ENCODE peak calls at places on chromosome 14, in five cellular contexts. G, M, W, A and D are unnamed samples.

GRCh38 chr14:101991336-101991735 is 27.0 kb downstream of the DYNC1H1 start:
- DNase-seq in G (no peak), M (peak), W (no peak), A (no peak), D (no peak)

GRCh38 chr14:87097021-87097420 is 896.0 kb downstream of the GALC start:
- DNase-seq in G (peak), M (no peak), W (no peak), A (no peak), D (no peak)

GRCh38 chr14:101950516-101951215 is 13.7 kb upstream of the DYNC1H1 start:
- DNase-seq in G (no peak), M (no peak), W (no peak), A (peak), D (no peak)

GRCh38 chr14:85587152-85587697 is 57.3 kb downstream of the FLRT2 start:
- DNase-seq in G (peak), M (peak), W (no peak), A (peak), D (no peak)

GRCh38 chr14:71240866-71241520 is 333.7 kb downstream of the PCNX1 start:
- DNase-seq in G (no peak), M (no peak), W (no peak), A (no peak), D (no peak)

GRCh38 chr14:43005807-43006206 is 1399.1 kb downstream of the LRFN5 start:
- DNase-seq in G (peak), M (no peak), W (no peak), A (no peak), D (no peak)

GRCh38 chr14:24741871-24742270 is 107.9 kb upstream of the GZMB start:
- DNase-seq in G (peak), M (no peak), W (no peak), A (no peak), D (no peak)

GRCh38 chr14:100783630-100784321 is 42.1 kb upstream of the MEG3 start:
- DNase-seq in G (no peak), M (no peak), W (peak), A (no peak), D (no peak)

GRCh38 chr14:25042362-25043299 is 7.3 kb downstream of the STXBP6 start:
- DNase-seq in G (peak), M (no peak), W (peak), A (peak), D (peak)

GRCh38 chr14:87161502-87161901 is 831.5 kb downstream of the GALC start:
- DNase-seq in G (no peak), M (peak), W (no peak), A (no peak), D (no peak)

GRCh38 chr14:105118646-105119409 is 49.7 kb downstream of the JAG2 start:
- DNase-seq in G (no peak), M (no peak), W (no peak), A (no peak), D (peak)

GRCh38 chr14:52018252-52018651 is 28.9 kb downstream of the RTRAF start:
- DNase-seq in G (no peak), M (no peak), W (no peak), A (no peak), D (peak)

GRCh38 chr14:67268456-67269115 is 27.4 kb downstream of the PALS1 start:
- DNase-seq in G (peak), M (no peak), W (peak), A (no peak), D (no peak)

GRCh38 chr14:67270933-67271332 is 29.7 kb downstream of the PALS1 start:
- DNase-seq in G (no peak), M (no peak), W (no peak), A (no peak), D (no peak)

GRCh38 chr14:67269338-67270060 is 28.3 kb downstream of the PALS1 start:
- DNase-seq in G (peak), M (no peak), W (peak), A (no peak), D (no peak)

GRCh38 chr14:67267929-67268328 is 26.7 kb downstream of the PALS1 start:
- DNase-seq in G (no peak), M (no peak), W (no peak), A (no peak), D (no peak)

DNA sequence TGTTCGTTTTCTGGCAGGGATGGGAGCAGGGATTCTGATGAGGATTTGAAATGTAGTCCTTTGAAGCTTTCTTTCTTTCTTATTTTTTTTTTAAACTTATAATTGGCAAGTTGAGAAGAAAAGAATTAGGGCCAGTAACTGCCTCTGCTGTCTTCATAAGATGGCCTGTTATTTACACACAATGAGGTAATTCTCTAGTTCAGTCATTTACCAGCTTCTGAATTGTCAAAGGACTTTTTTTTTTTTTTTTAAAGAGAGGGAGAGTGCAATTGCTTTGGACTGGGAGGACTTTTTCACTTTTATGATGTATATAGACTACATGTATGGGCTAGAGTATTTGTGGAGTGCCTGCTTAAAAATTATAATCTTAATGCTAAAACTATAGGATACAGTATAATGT is 29.1 kb downstream of the PALS1 start:
- DNase-seq in G (peak), M (no peak), W (no peak), A (no peak), D (no peak)
- H3K27ac ChIP-seq in G (peak), M (no peak), W (peak), A (no peak), D (no peak)

GRCh38 chr14:77641534-77642341 is 25.3 kb upstream of the SPTLC2 start:
- DNase-seq in G (peak), M (peak), W (no peak), A (peak), D (peak)
- H3K4me3 ChIP-seq in G (peak), M (peak), W (no peak), A (no peak), D (peak)

GRCh38 chr14:22505309-22505708 is 83.7 kb downstream of the DAD1 start:
- DNase-seq in G (no peak), M (no peak), W (no peak), A (no peak), D (no peak)

GRCh38 chr14:22505751-22506710 is 83.0 kb downstream of the DAD1 start:
- DNase-seq in G (no peak), M (no peak), W (no peak), A (no peak), D (peak)

GRCh38 chr14:22508662-22509035 is 80.4 kb downstream of the DAD1 start:
- DNase-seq in G (no peak), M (no peak), W (no peak), A (no peak), D (no peak)

GRCh38 chr14:22508150-22508457 is 80.9 kb downstream of the DAD1 start:
- DNase-seq in G (no peak), M (no peak), W (no peak), A (no peak), D (no peak)

GRCh38 chr14:22506778-22507351 is 82.2 kb downstream of the DAD1 start:
- DNase-seq in G (no peak), M (no peak), W (no peak), A (no peak), D (no peak)
- H3K27ac ChIP-seq in G (no peak), M (no peak), W (no peak), A (no peak), D (no peak)

DNA sequence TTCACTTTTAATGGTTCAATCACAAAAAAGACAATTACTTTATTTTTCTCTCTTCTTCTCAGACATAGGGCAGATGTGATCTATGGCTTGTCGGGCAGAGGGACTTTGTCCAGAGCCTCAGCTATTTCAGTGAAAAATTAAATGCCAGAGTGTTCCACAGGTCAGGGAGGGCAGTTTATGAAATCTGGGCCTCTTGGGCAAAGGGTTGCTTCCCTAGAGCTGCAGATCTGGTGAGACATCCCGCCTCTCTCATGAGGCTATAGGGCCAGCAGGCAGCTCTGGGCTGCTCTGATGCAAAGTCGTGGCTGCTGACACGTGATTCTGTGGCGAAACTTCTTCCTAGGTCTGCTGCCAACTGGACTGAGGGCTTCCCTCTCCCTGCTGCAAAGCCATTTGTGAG is 6.0 kb downstream of the CLMN start:
- DNase-seq in G (peak), M (no peak), W (no peak), A (peak), D (peak)
- H3K4me3 ChIP-seq in G (no peak), M (no peak), W (no peak), A (no peak), D (no peak)

GRCh38 chr14:61262082-61262481 is 19.1 kb downstream of the TMEM30B start:
- DNase-seq in G (peak), M (no peak), W (no peak), A (no peak), D (no peak)
- H3K27ac ChIP-seq in G (no peak), M (no peak), W (no peak), A (no peak), D (no peak)

GRCh38 chr14:91419044-91419397 is 1.4 kb upstream of the CCDC88C start:
- DNase-seq in G (no peak), M (no peak), W (no peak), A (no peak), D (no peak)
- H3K4me3 ChIP-seq in G (no peak), M (peak), W (no peak), A (no peak), D (no peak)

DNA sequence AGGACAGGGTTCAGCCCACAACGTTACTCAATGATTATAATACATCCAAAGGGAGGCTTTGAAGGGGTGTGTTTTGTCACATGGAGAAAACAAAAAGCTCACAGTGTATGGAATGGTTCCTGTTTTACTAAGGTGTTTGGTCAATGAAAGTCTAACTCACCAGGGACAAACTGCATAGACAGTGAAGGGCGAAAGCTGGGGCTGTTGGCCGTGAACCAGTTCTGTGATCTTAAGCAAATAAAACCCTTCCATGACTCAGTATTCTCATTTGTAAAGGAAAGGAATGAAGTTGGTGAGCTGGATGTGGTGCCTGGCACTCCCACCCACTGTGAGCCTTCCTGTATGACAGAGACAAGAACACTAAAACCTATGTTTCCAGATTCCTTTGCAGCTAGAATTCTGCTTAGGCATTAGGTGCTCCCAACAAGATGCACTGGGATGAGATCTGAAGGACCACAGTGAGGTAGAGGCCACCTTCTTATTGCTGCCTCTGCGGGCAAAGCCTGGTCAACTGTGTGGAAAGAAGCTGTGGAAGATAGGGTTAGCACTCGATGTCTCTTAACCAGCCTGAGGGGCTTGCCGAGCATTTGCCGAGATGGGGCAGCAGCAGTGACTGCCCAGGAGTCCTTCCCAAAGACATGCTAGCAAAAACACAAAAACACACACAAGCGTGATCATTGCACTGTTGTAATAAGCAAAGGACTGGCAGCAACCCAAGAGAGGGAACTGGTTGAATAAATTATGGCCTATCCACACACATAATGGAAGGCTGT is 48.5 kb downstream of the VCPKMT start:
- DNase-seq in G (peak), M (no peak), W (no peak), A (no peak), D (peak)
- H3K27ac ChIP-seq in G (no peak), M (no peak), W (no peak), A (no peak), D (no peak)

GRCh38 chr14:91508105-91508504 is 2.0 kb downstream of the PPP4R3A start:
- DNase-seq in G (no peak), M (no peak), W (no peak), A (no peak), D (no peak)
- H3K4me3 ChIP-seq in G (peak), M (peak), W (peak), A (no peak), D (peak)

GRCh38 chr14:68662395-68662794 is 130.5 kb downstream of the ZFP36L1 start:
- DNase-seq in G (peak), M (no peak), W (no peak), A (no peak), D (no peak)
- H3K27ac ChIP-seq in G (no peak), M (no peak), W (no peak), A (no peak), D (no peak)

GRCh38 chr14:53109688-53110041 is 43.5 kb downstream of the DDHD1 start:
- DNase-seq in G (no peak), M (no peak), W (no peak), A (no peak), D (no peak)
- H3K4me3 ChIP-seq in G (no peak), M (peak), W (no peak), A (no peak), D (no peak)